ENCODE peak calls at places on chromosomes 16 and 17, in six cellular contexts. A is activated CD8-positive, alpha-beta T cell treated with anti-CD3 and anti-CD28 coated beads for 36 hours; T is AG09319; Q is HFFc6; L is OCI-LY7; R is kidney. S is an unnamed sample.

GRCh38 chr16:65572156-65572555 is 450.3 kb upstream of the CDH11 start:
- DNase-seq in A (no peak), T (peak; percentile 41), Q (peak; percentile 84), L (no peak), R (no peak), S (peak; percentile 87)

GRCh38 chr16:29857133-29857760 is 5.8 kb downstream of the CDIPT start:
- DNase-seq in A (no peak), T (peak; percentile 59), Q (peak; percentile 78), L (no peak), R (no peak), S (peak; percentile 95)

GRCh38 chr17:80361495-80362220 is 53.3 kb upstream of the ENDOV start:
- DNase-seq in A (peak; percentile 39), T (no peak), Q (no peak), L (peak; percentile 27), R (peak; percentile 51), S (no peak)

GRCh38 chr16:3173892-3174617 is 13.9 kb upstream of the OR1F1 start:
- DNase-seq in A (peak; percentile 71), T (no peak), Q (no peak), L (peak; percentile 81), R (peak; percentile 37), S (no peak)

GRCh38 chr16:16148755-16149154 is 74.5 kb downstream of the ABCC6 start:
- DNase-seq in A (no peak), T (no peak), Q (no peak), L (no peak), R (peak; percentile 59), S (no peak)

GRCh38 chr17:48144976-48145798 is 37.6 kb downstream of the SNX11 start:
- DNase-seq in A (no peak), T (no peak), Q (no peak), L (no peak), R (no peak), S (no peak)

GRCh38 chr16:11877374-11877773 is 26.0 kb upstream of the RSL1D1 start:
- DNase-seq in A (no peak), T (no peak), Q (no peak), L (no peak), R (no peak), S (peak; percentile 27)

GRCh38 chr17:57577751-57578607 is 167.1 kb downstream of the CCDC182 start:
- DNase-seq in A (no peak), T (peak; percentile 32), Q (peak; percentile 22), L (no peak), R (peak; percentile 65), S (peak; percentile 65)

GRCh38 chr16:51146256-51146924 is 4.7 kb downstream of the SALL1 start:
- DNase-seq in A (no peak), T (no peak), Q (peak; percentile 47), L (peak; percentile 11), R (no peak), S (peak; percentile 56)
- TF ChIP-seq CTCF in A (no peak), T (peak; percentile 46), Q (peak; percentile 76), L (peak; percentile 44), R (no peak), S (peak; percentile 70)

GRCh38 chr17:11909348-11909747 is 87.9 kb downstream of the ZNF18 start:
- DNase-seq in A (no peak), T (no peak), Q (no peak), L (no peak), R (no peak), S (no peak)
- TF ChIP-seq CTCF in A (no peak), T (no peak), Q (no peak), L (peak; percentile 45), R (no peak), S (no peak)

DNA sequence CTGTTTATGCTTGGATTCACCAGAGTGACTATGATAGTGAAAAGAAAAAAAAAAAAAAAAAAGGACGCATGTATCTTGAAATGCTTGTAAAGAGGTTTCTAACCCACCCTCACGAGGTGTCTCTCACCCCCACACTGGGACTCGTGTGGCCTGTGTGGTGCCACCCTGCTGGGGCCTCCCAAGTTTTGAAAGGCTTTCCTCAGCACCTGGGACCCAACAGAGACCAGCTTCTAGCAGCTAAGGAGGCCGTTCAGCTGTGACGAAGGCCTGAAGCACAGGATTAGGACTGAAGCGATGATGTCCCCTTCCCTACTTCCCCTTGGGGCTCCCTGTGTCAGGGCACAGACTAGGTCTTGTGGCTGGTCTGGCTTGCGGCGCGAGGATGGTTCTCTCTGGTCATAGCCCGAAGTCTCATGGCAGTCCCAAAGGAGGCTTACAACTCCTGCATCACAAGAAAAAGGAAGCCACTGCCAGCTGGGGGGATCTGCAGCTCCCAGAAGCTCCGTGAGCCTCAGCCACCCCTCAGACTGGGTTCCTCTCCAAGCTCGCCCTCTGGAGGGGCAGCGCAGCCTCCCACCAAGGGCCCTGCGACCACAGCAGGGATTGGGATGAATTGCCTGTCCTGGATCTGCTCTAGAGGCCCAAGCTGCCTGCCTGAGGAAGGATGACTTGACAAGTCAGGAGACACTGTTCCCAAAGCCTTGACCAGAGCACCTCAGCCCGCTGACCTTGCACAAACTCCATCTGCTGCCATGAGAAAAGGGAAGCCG is 27.2 kb downstream of the STH start:
- DNase-seq in A (no peak), T (no peak), Q (no peak), L (no peak), R (no peak), S (no peak)
- TF ChIP-seq CTCF in A (no peak), T (no peak), Q (no peak), L (no peak), R (no peak), S (no peak)

DNA sequence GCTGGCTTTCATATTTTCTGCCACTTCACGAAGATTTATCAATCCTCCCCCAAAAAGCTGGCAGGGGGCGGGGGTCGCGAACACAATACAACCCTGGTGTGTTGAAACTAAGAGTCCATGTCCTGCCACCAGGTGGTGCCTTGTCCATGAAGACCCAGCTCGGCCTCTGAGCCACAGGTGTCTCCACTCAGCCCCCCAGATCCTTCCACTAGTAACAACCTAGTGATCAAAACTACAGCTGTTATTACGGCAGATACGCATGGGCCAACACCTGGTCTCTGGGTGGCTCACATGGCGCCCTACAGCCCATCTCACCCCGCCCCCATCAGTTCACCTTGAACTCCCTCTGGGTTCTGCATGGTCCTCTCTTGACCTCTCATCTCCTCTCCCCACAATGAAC is 27.7 kb downstream of the USP7 start:
- DNase-seq in A (no peak), T (no peak), Q (no peak), L (peak; percentile 68), R (no peak), S (no peak)
- TF ChIP-seq CTCF in A (no peak), T (peak; percentile 10), Q (peak; percentile 41), L (no peak), R (peak; percentile 11), S (peak; percentile 19)

GRCh38 chr17:64938925-64939474 is 19.7 kb upstream of the LRRC37A3 start:
- DNase-seq in A (peak; percentile 73), T (no peak), Q (peak; percentile 10), L (peak; percentile 50), R (peak; percentile 74), S (peak; percentile 15)
- TF ChIP-seq CTCF in A (peak; percentile 81), T (peak; percentile 52), Q (peak; percentile 87), L (peak; percentile 78), R (peak; percentile 67), S (peak; percentile 51)